ENCODE peak calls at places on chromosome 21, in six cellular contexts. D is activated CD4-positive, alpha-beta T cell treated with anti-CD3 and anti-CD28 coated beads for 24 hours; K is mesothelial cell of epicardium; S is bronchial epithelial cell; A is uterus; Y is NCI-H1105. Q is an unnamed sample.

GRCh38 chr21:36532769-36533467 is 53.0 kb upstream of the CLDN14 start:
- DNase-seq in Y (no peak), S (no peak), K (no peak), A (no peak), D (no peak), Q (no peak)

GRCh38 chr21:29332461-29333354 is 34.0 kb downstream of the BACH1 start:
- DNase-seq in Y (no peak), K (no peak), A (no peak), S (peak; percentile 58), D (no peak), Q (no peak)

GRCh38 chr21:46622226-46622625 is 13.2 kb upstream of the PRMT2 start:
- DNase-seq in K (no peak), A (no peak), D (no peak), Y (no peak), S (no peak), Q (peak; percentile 62)

GRCh38 chr21:15932681-15933200 is 203.0 kb downstream of the USP25 start:
- DNase-seq in A (no peak), D (no peak), S (no peak), Y (no peak), K (no peak), Q (no peak)

GRCh38 chr21:45590726-45591618 is 48.7 kb upstream of the SLC19A1 start:
- DNase-seq in S (no peak), D (peak; percentile 40), Y (no peak), K (no peak), A (peak; percentile 29), Q (peak; percentile 31)

GRCh38 chr21:33019885-33020557 is 5.7 kb upstream of the OLIG2 start:
- DNase-seq in S (no peak), D (no peak), A (no peak), Y (peak; percentile 48), K (no peak), Q (no peak)

GRCh38 chr21:26070822-26071425 is 99.6 kb downstream of the APP start:
- DNase-seq in A (peak; percentile 55), D (no peak), S (peak; percentile 29), Y (no peak), K (no peak), Q (peak; percentile 33)

GRCh38 chr21:42097860-42098259 is 26.7 kb downstream of the UMODL1 start:
- DNase-seq in Y (no peak), S (peak; percentile 93), A (no peak), D (no peak), K (no peak), Q (no peak)

GRCh38 chr21:27536319-27536718 is 569.4 kb upstream of the ADAMTS5 start:
- DNase-seq in K (no peak), D (no peak), S (peak; percentile 31), A (no peak), Y (no peak), Q (no peak)

GRCh38 chr21:44506279-44507255 is 33.4 kb downstream of the KRTAP10-1 start:
- DNase-seq in Y (no peak), D (no peak), K (no peak), S (no peak), A (no peak), Q (no peak)

GRCh38 chr21:41396452-41397107 is 29.5 kb upstream of the MX1 start:
- DNase-seq in S (peak; percentile 41), D (no peak), Y (no peak), K (no peak), A (no peak), Q (peak; percentile 37)

GRCh38 chr21:41677671-41678015 is 89.2 kb downstream of the RIPK4 start:
- DNase-seq in A (no peak), K (no peak), D (no peak), Y (peak; percentile 25), S (no peak), Q (no peak)

GRCh38 chr21:30349572-30349971 is 1.2 kb upstream of the KRTAP23-1 start:
- DNase-seq in D (no peak), S (peak; percentile 35), A (no peak), Y (no peak), K (no peak), Q (no peak)

GRCh38 chr21:46181436-46181835 is 2.8 kb downstream of the SPATC1L start:
- DNase-seq in S (no peak), Y (no peak), D (no peak), K (no peak), A (no peak), Q (no peak)

GRCh38 chr21:15065381-15066230 is 806 bp upstream of the NRIP1 start:
- DNase-seq in S (peak; percentile 66), A (peak; percentile 76), D (peak; percentile 64), Y (no peak), K (peak; percentile 24), Q (peak; percentile 75)

GRCh38 chr21:15444118-15444960 is 285.4 kb upstream of the USP25 start:
- DNase-seq in D (no peak), K (no peak), S (no peak), A (no peak), Y (no peak), Q (no peak)

GRCh38 chr21:29696947-29697346 is 242.8 kb downstream of the GRIK1 start:
- DNase-seq in K (no peak), S (no peak), D (no peak), A (no peak), Y (no peak), Q (no peak)

GRCh38 chr21:31363720-31364119 is 19.7 kb upstream of the TIAM1 start:
- DNase-seq in D (no peak), Y (no peak), A (no peak), K (no peak), S (no peak), Q (no peak)

GRCh38 chr21:38912355-38912619 is 106.6 kb downstream of the ETS2 start:
- DNase-seq in D (no peak), K (no peak), Y (no peak), A (no peak), S (no peak), Q (no peak)

GRCh38 chr21:42071146-42071737 is at the start of gene UMODL1:
- DNase-seq in Y (no peak), D (no peak), K (no peak), S (no peak), A (no peak), Q (no peak)

GRCh38 chr21:28220670-28221069 is 772.0 kb downstream of the LTN1 start:
- DNase-seq in D (no peak), S (no peak), Y (no peak), K (no peak), A (no peak), Q (no peak)

GRCh38 chr21:29360799-29361765 is 62.4 kb downstream of the BACH1 start:
- DNase-seq in S (peak; percentile 27), A (no peak), K (no peak), Y (no peak), D (no peak), Q (no peak)

GRCh38 chr21:42513151-42513984 is at the start of gene SLC37A1:
- DNase-seq in D (no peak), A (no peak), S (no peak), Y (no peak), K (no peak), Q (peak; percentile 60)

GRCh38 chr21:31218830-31219608 is 125.0 kb downstream of the TIAM1 start:
- DNase-seq in Y (no peak), A (peak; percentile 55), S (peak; percentile 91), K (no peak), D (no peak), Q (peak; percentile 55)

GRCh38 chr21:28294046-28294445 is 698.6 kb downstream of the LTN1 start:
- DNase-seq in D (no peak), Y (no peak), A (no peak), S (peak; percentile 85), K (no peak), Q (no peak)

Q was measured in psoas muscle.